ENCODE peak calls at places on chromosomes 16 and 17, in five cellular contexts. R, Z, G, S and I are unnamed samples.

GRCh38 chr16:48136547-48137360 is 19.0 kb downstream of the ABCC12 start:
- DNase-seq in Z (no peak), G (no peak), R (no peak), S (no peak), I (no peak)

GRCh38 chr16:85857406-85857805 is 41.6 kb upstream of the IRF8 start:
- DNase-seq in Z (no peak), S (no peak), G (no peak), R (no peak), I (no peak)

GRCh38 chr17:55263565-55264272 is 1.0 kb upstream of the HLF start:
- DNase-seq in R (no peak), S (no peak), G (no peak), Z (no peak), I (peak; percentile 6)

GRCh38 chr16:84700518-84701277 is 898 bp downstream of the USP10 start:
- DNase-seq in Z (no peak), S (no peak), G (peak; percentile 36), R (no peak), I (peak; percentile 51)

GRCh38 chr17:48835971-48836370 is 5.1 kb downstream of the CALCOCO2 start:
- DNase-seq in G (peak; percentile 23), S (no peak), R (no peak), Z (no peak), I (no peak)

GRCh38 chr16:13453938-13454553 is 465.9 kb upstream of the ERCC4 start:
- DNase-seq in Z (no peak), G (peak; percentile 31), R (peak; percentile 38), S (no peak), I (no peak)

GRCh38 chr16:85302848-85303353 is 190.6 kb upstream of the CIBAR2 start:
- DNase-seq in S (no peak), R (no peak), G (no peak), Z (no peak), I (no peak)

GRCh38 chr17:53979991-53980390 is 157.3 kb downstream of the KIF2B start:
- DNase-seq in G (no peak), R (no peak), S (no peak), Z (no peak), I (no peak)

GRCh38 chr17:55527520-55528118 is 16.4 kb upstream of the SMIM36 start:
- DNase-seq in R (peak; percentile 39), Z (no peak), G (peak; percentile 70), S (no peak), I (no peak)

GRCh38 chr16:4888428-4889135 is 41.3 kb downstream of the UBN1 start:
- DNase-seq in R (no peak), G (no peak), Z (no peak), S (no peak), I (no peak)

GRCh38 chr16:86224126-86224525 is 286.2 kb upstream of the FOXF1 start:
- DNase-seq in Z (no peak), S (no peak), R (no peak), G (no peak), I (no peak)

GRCh38 chr17:68382582-68383085 is 74.7 kb downstream of the WIPI1 start:
- DNase-seq in R (no peak), S (no peak), G (no peak), Z (no peak), I (no peak)

GRCh38 chr17:48997103-48997826 is at the start of gene IGF2BP1:
- DNase-seq in G (no peak), Z (no peak), S (no peak), R (peak; percentile 81), I (peak; percentile 31)

GRCh38 chr16:19417640-19418039 is at the start of gene TMC5:
- DNase-seq in R (no peak), G (no peak), Z (no peak), S (no peak), I (no peak)

GRCh38 chr17:66415366-66416206 is 113.2 kb downstream of the PRKCA start:
- DNase-seq in G (no peak), R (peak; percentile 99), S (no peak), Z (no peak), I (no peak)

GRCh38 chr17:57008958-57009357 is 31.0 kb downstream of the SCPEP1 start:
- DNase-seq in G (no peak), S (no peak), Z (no peak), R (no peak), I (no peak)

GRCh38 chr17:51372345-51373004 is 112.1 kb downstream of the UTP18 start:
- DNase-seq in S (no peak), G (peak; percentile 73), R (peak; percentile 72), Z (no peak), I (no peak)

GRCh38 chr16:1323296-1324239 is 9.9 kb upstream of the BAIAP3 start:
- DNase-seq in S (no peak), G (no peak), R (no peak), Z (no peak), I (no peak)

GRCh38 chr17:37101306-37101705 is 152.6 kb downstream of the AATF start:
- DNase-seq in R (no peak), Z (no peak), G (no peak), S (no peak), I (no peak)

GRCh38 chr16:27853101-27853500 is 210.4 kb downstream of the GSG1L start:
- DNase-seq in Z (peak; percentile 6), S (no peak), R (no peak), G (no peak), I (no peak)

GRCh38 chr16:14398014-14398717 is 231.9 kb downstream of the PARN start:
- DNase-seq in R (no peak), G (no peak), S (no peak), Z (no peak), I (no peak)

GRCh38 chr16:88509749-88510069 is 56.6 kb downstream of the ZFPM1 start:
- DNase-seq in S (no peak), Z (no peak), R (no peak), G (no peak), I (no peak)
- H3K4me3 ChIP-seq in S (no peak overlapping the region), Z (no peak overlapping the region), R (no peak overlapping the region), G (no peak overlapping the region), I (no peak overlapping the region)

DNA sequence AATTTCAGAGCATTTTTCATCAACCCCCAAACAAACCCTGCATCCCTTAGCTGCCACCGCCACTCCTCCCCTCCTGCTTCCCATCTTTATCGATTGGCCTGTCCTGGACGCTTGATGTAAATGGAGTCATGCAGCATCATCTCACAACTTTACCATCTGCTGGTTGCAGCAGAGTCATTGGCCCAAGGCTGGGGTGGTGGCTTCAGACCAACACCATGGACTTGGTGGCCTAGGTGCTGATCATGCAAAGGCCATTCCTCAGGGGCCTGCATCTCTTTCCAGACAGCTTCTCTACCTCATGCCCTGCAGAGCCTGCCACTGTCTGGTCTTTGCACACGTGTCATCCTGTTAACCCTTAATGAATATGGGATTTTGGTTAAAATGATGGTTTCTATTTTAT is 73.4 kb downstream of the MPRIP start:
- DNase-seq in Z (no peak), S (no peak), G (no peak), R (no peak), I (no peak)
- H3K4me1 ChIP-seq in Z (peaks cover 60% of the 10 kb centered on the region), S (peaks cover 39% of the 10 kb centered on the region), G (peaks cover 27% of the 10 kb centered on the region), R (peaks cover 27% of the 10 kb centered on the region), I (peaks cover 39% of the 10 kb centered on the region)

DNA sequence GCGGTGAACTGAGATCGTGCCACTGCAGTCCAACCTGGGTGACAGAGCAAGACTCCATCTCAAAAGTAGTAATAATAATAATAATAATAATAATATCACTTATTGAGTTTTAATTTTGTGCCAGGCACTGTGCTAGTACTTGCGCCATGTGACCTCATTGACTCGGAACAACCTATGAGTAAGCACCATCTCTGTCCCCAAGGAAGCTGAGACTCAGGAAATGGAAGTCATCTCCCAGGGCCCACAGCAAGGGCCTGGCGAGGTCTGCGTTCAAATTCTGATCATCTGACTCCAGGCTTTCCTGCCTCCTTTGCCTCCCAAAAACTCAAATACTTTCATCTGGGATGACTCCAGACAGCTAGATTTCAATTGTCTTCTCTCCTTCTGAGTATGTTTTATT is 162.9 kb downstream of the SEC14L1 start:
- DNase-seq in S (no peak), Z (no peak), R (no peak), G (no peak), I (no peak)
- H3K36me3 ChIP-seq in S (no peaks in the 10 kb centered on the region), Z (no peaks in the 10 kb centered on the region), R (peaks cover 9% of the 10 kb centered on the region), G (peaks cover 48% of the 10 kb centered on the region), I (no peaks in the 10 kb centered on the region)

GRCh38 chr17:14204084-14204483 is 32.6 kb downstream of the CDRT15 start:
- DNase-seq in G (no peak), S (no peak), R (no peak), Z (no peak), I (no peak)
- H3K4me3 ChIP-seq in G (no peak overlapping the region), S (no peak overlapping the region), R (no peak overlapping the region), Z (no peak overlapping the region), I (no peak overlapping the region)

GRCh38 chr17:78741644-78742284 is 40.3 kb downstream of the CYTH1 start:
- DNase-seq in Z (no peak), S (no peak), G (no peak), R (no peak), I (no peak)
- H3K4me1 ChIP-seq in Z (peaks cover 48% of the 10 kb centered on the region), S (peaks cover 6% of the 10 kb centered on the region), G (peaks cover 10% of the 10 kb centered on the region), R (peaks cover 55% of the 10 kb centered on the region), I (peaks cover 98% of the 10 kb centered on the region)

GRCh38 chr16:67198238-67198734 is 645 bp upstream of the ELMO3 start:
- DNase-seq in Z (peak; percentile 82), G (peak; percentile 30), S (no peak), R (no peak), I (no peak)
- H3K36me3 ChIP-seq in Z (peaks cover 77% of the 10 kb centered on the region), G (peaks cover 18% of the 10 kb centered on the region), S (peaks cover 47% of the 10 kb centered on the region), R (peaks cover 53% of the 10 kb centered on the region), I (peaks cover 85% of the 10 kb centered on the region)

DNA sequence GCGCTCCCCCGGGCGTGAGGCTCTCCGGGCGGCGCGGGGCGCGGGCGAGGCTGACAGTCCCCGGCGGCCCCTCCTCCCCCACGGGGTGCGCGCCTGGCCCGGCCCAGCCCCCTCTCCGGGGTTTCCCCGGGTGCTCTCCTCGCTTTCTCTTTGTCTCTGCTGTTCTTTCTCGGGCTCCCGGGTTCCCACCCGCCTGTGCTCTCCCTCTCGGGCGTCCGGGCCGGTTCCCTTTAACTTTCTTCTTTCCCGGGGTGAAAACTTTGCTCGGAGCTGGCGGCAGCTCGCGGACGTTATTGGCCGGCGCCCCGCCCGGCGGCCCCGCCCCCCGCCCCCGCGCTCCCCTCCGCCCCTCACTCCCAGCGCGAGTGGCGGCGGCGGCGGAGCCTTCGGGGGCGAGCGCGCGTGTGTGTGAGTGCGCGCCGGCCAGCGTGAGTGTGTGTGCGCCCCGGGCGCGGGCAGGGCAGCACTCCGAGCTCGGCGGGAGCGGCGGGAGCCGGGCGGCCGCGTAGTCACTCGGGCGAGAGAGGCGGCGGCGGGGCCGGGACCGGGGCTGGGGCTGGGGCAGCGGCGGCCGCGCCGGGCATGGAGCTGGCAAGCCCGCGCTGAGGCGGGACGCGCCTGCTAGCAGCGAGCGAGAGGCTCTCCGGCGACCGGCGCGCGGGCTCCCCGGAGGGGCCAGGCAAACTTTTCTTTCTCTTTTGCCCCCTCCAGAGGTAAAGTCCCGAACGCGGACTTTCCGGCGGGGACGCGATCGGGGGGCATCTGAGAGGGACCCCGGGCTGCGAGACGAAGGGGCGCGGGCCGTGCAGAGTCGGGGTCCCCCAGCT is at the start of gene NTN1:
- DNase-seq in R (no peak), G (peak; percentile 17), S (no peak), Z (peak; percentile 72), I (peak; percentile 61)
- H3K4me3 ChIP-seq in R (peak within 1 kb of the TSS; percentile 59), G (peak within 1 kb of the TSS; percentile 60), S (peak within 1 kb of the TSS; percentile 90), Z (peak within 1 kb of the TSS; percentile 64), I (peak within 1 kb of the TSS; percentile 36)